ENCODE peak calls at places on chromosomes 5 and 9, in seven cellular contexts. One of them, this sample, is unnamed. For H3K27me3, the result is how much of the 10 kb centered on the place peaks cover.

GRCh38 chr9:120693609-120694008 is 20.7 kb downstream of the MEGF9 start:
- DNase-seq in sigmoid colon: no peak
- DNase-seq in neuronal stem cell: no peak
- DNase-seq in fibroblast of lung: peak
- DNase-seq in HCT116: no peak
- DNase-seq in dorsolateral prefrontal cortex: no peak
- DNase-seq in neural progenitor cell: no peak
- DNase-seq in this sample: no peak

GRCh38 chr5:30650311-30650710 is 543.2 kb upstream of the CDH6 start:
- DNase-seq in sigmoid colon: no peak
- DNase-seq in neuronal stem cell: no peak
- DNase-seq in fibroblast of lung: no peak
- DNase-seq in HCT116: no peak
- DNase-seq in dorsolateral prefrontal cortex: no peak
- DNase-seq in neural progenitor cell: no peak
- DNase-seq in this sample: no peak

GRCh38 chr5:73451218-73452130 is 2.9 kb upstream of the FOXD1 start:
- DNase-seq in sigmoid colon: no peak
- DNase-seq in neuronal stem cell: no peak
- DNase-seq in fibroblast of lung: peak
- DNase-seq in HCT116: no peak
- DNase-seq in dorsolateral prefrontal cortex: peak
- DNase-seq in neural progenitor cell: peak
- DNase-seq in this sample: peak

GRCh38 chr9:98541684-98542230 is 167.0 kb downstream of the GABBR2 start:
- DNase-seq in sigmoid colon: no peak
- DNase-seq in neuronal stem cell: no peak
- DNase-seq in fibroblast of lung: no peak
- DNase-seq in HCT116: no peak
- DNase-seq in dorsolateral prefrontal cortex: no peak
- DNase-seq in neural progenitor cell: no peak
- DNase-seq in this sample: no peak

GRCh38 chr5:321233-321725 is at the start of gene AHRR:
- DNase-seq in sigmoid colon: no peak
- DNase-seq in neuronal stem cell: peak
- DNase-seq in fibroblast of lung: peak
- DNase-seq in HCT116: no peak
- DNase-seq in dorsolateral prefrontal cortex: no peak
- DNase-seq in neural progenitor cell: peak
- DNase-seq in this sample: peak

GRCh38 chr5:142817961-142818431 is 47.8 kb downstream of the ARHGAP26 start:
- DNase-seq in sigmoid colon: no peak
- DNase-seq in neuronal stem cell: no peak
- DNase-seq in fibroblast of lung: no peak
- DNase-seq in HCT116: no peak
- DNase-seq in dorsolateral prefrontal cortex: no peak
- DNase-seq in neural progenitor cell: no peak
- DNase-seq in this sample: no peak

GRCh38 chr9:133739408-133740280 is 1.5 kb upstream of the SARDH start:
- DNase-seq in sigmoid colon: peak
- DNase-seq in neuronal stem cell: no peak
- DNase-seq in fibroblast of lung: no peak
- DNase-seq in HCT116: no peak
- DNase-seq in dorsolateral prefrontal cortex: no peak
- DNase-seq in neural progenitor cell: no peak
- DNase-seq in this sample: no peak

GRCh38 chr5:8394965-8395364 is 526.0 kb downstream of the MTRR start:
- DNase-seq in sigmoid colon: no peak
- DNase-seq in neuronal stem cell: no peak
- DNase-seq in fibroblast of lung: no peak
- DNase-seq in HCT116: no peak
- DNase-seq in dorsolateral prefrontal cortex: no peak
- DNase-seq in neural progenitor cell: peak
- DNase-seq in this sample: no peak

GRCh38 chr5:159928122-159928960 is 12.1 kb downstream of the ADRA1B start:
- DNase-seq in sigmoid colon: no peak
- DNase-seq in neuronal stem cell: no peak
- DNase-seq in fibroblast of lung: peak
- DNase-seq in HCT116: peak
- DNase-seq in dorsolateral prefrontal cortex: peak
- DNase-seq in neural progenitor cell: no peak
- DNase-seq in this sample: peak

GRCh38 chr5:153860482-153860881 is 178.2 kb downstream of the FAM114A2 start:
- DNase-seq in sigmoid colon: no peak
- DNase-seq in neuronal stem cell: no peak
- DNase-seq in fibroblast of lung: no peak
- DNase-seq in HCT116: no peak
- DNase-seq in dorsolateral prefrontal cortex: no peak
- DNase-seq in neural progenitor cell: no peak
- DNase-seq in this sample: no peak

GRCh38 chr5:79787448-79787847 is 97.8 kb downstream of the CMYA5 start:
- DNase-seq in sigmoid colon: no peak
- DNase-seq in neuronal stem cell: no peak
- DNase-seq in fibroblast of lung: no peak
- DNase-seq in HCT116: no peak
- DNase-seq in dorsolateral prefrontal cortex: no peak
- DNase-seq in neural progenitor cell: no peak
- DNase-seq in this sample: peak

GRCh38 chr5:35651002-35651756 is 33.5 kb downstream of the SPEF2 start:
- DNase-seq in sigmoid colon: no peak
- DNase-seq in neuronal stem cell: no peak
- DNase-seq in fibroblast of lung: peak
- DNase-seq in HCT116: peak
- DNase-seq in dorsolateral prefrontal cortex: no peak
- DNase-seq in neural progenitor cell: peak
- DNase-seq in this sample: no peak

GRCh38 chr5:39518516-39518915 is 93.7 kb upstream of the DAB2 start:
- DNase-seq in sigmoid colon: no peak
- DNase-seq in neuronal stem cell: no peak
- DNase-seq in fibroblast of lung: peak
- DNase-seq in HCT116: no peak
- DNase-seq in dorsolateral prefrontal cortex: no peak
- DNase-seq in neural progenitor cell: no peak
- DNase-seq in this sample: no peak

GRCh38 chr5:159965031-159965837 is 43.7 kb upstream of the TTC1 start:
- DNase-seq in sigmoid colon: no peak
- DNase-seq in neuronal stem cell: no peak
- DNase-seq in fibroblast of lung: peak
- DNase-seq in HCT116: peak
- DNase-seq in dorsolateral prefrontal cortex: peak
- DNase-seq in neural progenitor cell: peak
- DNase-seq in this sample: peak

GRCh38 chr9:134328341-134328840 is 2.1 kb downstream of the RXRA start:
- DNase-seq in sigmoid colon: no peak
- DNase-seq in neuronal stem cell: peak
- DNase-seq in fibroblast of lung: no peak
- DNase-seq in HCT116: no peak
- DNase-seq in dorsolateral prefrontal cortex: no peak
- DNase-seq in neural progenitor cell: peak
- DNase-seq in this sample: no peak

GRCh38 chr5:113489299-113489698 is 1.0 kb upstream of the MCC start:
- DNase-seq in sigmoid colon: no peak
- DNase-seq in neuronal stem cell: no peak
- DNase-seq in fibroblast of lung: peak
- DNase-seq in HCT116: peak
- DNase-seq in dorsolateral prefrontal cortex: no peak
- DNase-seq in neural progenitor cell: no peak
- DNase-seq in this sample: no peak

GRCh38 chr9:84261082-84261746 is 79.3 kb downstream of the SLC28A3 start:
- DNase-seq in sigmoid colon: peak
- DNase-seq in neuronal stem cell: peak
- DNase-seq in fibroblast of lung: peak
- DNase-seq in HCT116: peak
- DNase-seq in dorsolateral prefrontal cortex: peak
- DNase-seq in neural progenitor cell: peak
- DNase-seq in this sample: peak

GRCh38 chr9:68844623-68845612 is 139.9 kb downstream of the PIP5K1B start:
- DNase-seq in sigmoid colon: no peak
- DNase-seq in neuronal stem cell: no peak
- DNase-seq in fibroblast of lung: no peak
- DNase-seq in HCT116: peak
- DNase-seq in dorsolateral prefrontal cortex: peak
- DNase-seq in neural progenitor cell: peak
- DNase-seq in this sample: peak

GRCh38 chr5:41095324-41096101 is 24.4 kb upstream of the MROH2B start:
- DNase-seq in sigmoid colon: no peak
- DNase-seq in neuronal stem cell: no peak
- DNase-seq in fibroblast of lung: no peak
- DNase-seq in HCT116: no peak
- DNase-seq in dorsolateral prefrontal cortex: no peak
- DNase-seq in neural progenitor cell: no peak
- DNase-seq in this sample: no peak

DNA sequence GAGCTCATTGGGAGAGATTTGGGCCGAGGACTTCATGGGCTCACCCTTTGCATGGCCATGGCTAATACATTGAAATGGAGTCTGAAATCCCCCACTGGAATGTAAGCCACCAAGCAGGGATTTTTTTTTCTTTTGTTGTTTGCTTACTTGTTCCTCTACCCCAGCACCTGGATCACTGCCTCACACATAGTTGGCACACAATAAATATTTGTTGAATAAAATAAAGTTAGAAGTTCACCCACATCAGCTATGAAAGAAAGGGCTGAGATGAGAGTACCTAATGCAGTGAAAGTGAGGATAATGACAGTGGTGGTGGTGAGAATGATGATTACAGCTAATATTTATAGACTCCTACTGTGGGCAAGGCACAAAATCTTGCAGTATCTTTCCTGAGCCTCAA is 98.1 kb upstream of the ANXA1 start:
- DNase-seq in sigmoid colon: no peak
- DNase-seq in neuronal stem cell: no peak
- DNase-seq in fibroblast of lung: no peak
- DNase-seq in HCT116: no peak
- DNase-seq in dorsolateral prefrontal cortex: no peak
- DNase-seq in neural progenitor cell: no peak
- DNase-seq in this sample: no peak
- H3K27me3 ChIP-seq in sigmoid colon: under half
- H3K27me3 ChIP-seq in neuronal stem cell: under half
- H3K27me3 ChIP-seq in fibroblast of lung: under half
- H3K27me3 ChIP-seq in HCT116: under half
- H3K27me3 ChIP-seq in dorsolateral prefrontal cortex: under half
- H3K27me3 ChIP-seq in neural progenitor cell: under half
- H3K27me3 ChIP-seq in this sample: under half

DNA sequence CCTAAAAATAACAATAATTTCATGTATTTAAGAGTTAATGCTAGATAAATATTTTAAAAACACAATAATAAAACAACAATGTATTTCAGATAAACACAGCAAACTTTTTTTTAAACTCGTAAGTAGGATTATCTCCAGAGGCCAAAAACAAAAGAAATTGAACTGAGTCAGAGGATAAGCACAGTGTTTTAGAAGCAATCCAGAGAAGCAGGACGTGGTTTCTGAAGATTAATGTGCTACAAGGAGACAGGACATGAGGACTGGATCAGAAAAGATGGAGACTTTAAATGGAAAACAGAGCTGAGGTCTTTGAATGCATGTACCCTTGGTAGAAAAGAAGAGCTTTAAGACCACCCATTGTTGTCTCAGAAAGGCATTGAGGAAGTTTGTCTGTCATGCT is 491.2 kb upstream of the TLE4 start:
- DNase-seq in sigmoid colon: no peak
- DNase-seq in neuronal stem cell: no peak
- DNase-seq in fibroblast of lung: peak
- DNase-seq in HCT116: no peak
- DNase-seq in dorsolateral prefrontal cortex: no peak
- DNase-seq in neural progenitor cell: no peak
- DNase-seq in this sample: no peak
- H3K27me3 ChIP-seq in sigmoid colon: under half
- H3K27me3 ChIP-seq in neuronal stem cell: under half
- H3K27me3 ChIP-seq in fibroblast of lung: under half
- H3K27me3 ChIP-seq in HCT116: under half
- H3K27me3 ChIP-seq in dorsolateral prefrontal cortex: under half
- H3K27me3 ChIP-seq in neural progenitor cell: under half
- H3K27me3 ChIP-seq in this sample: under half

GRCh38 chr5:33891731-33892418 is at the start of gene ADAMTS12:
- DNase-seq in sigmoid colon: peak
- DNase-seq in neuronal stem cell: peak
- DNase-seq in fibroblast of lung: peak
- DNase-seq in HCT116: no peak
- DNase-seq in dorsolateral prefrontal cortex: no peak
- DNase-seq in neural progenitor cell: peak
- DNase-seq in this sample: peak
- H3K27me3 ChIP-seq in sigmoid colon: under half
- H3K27me3 ChIP-seq in neuronal stem cell: under half
- H3K27me3 ChIP-seq in fibroblast of lung: under half
- H3K27me3 ChIP-seq in HCT116: half or more
- H3K27me3 ChIP-seq in dorsolateral prefrontal cortex: under half
- H3K27me3 ChIP-seq in neural progenitor cell: under half
- H3K27me3 ChIP-seq in this sample: under half

GRCh38 chr9:96020300-96020821 is 144.9 kb downstream of the ERCC6L2 start:
- DNase-seq in sigmoid colon: no peak
- DNase-seq in neuronal stem cell: no peak
- DNase-seq in fibroblast of lung: no peak
- DNase-seq in HCT116: no peak
- DNase-seq in dorsolateral prefrontal cortex: no peak
- DNase-seq in neural progenitor cell: peak
- DNase-seq in this sample: no peak

GRCh38 chr9:96022445-96023031 is 147.0 kb downstream of the ERCC6L2 start:
- DNase-seq in sigmoid colon: no peak
- DNase-seq in neuronal stem cell: peak
- DNase-seq in fibroblast of lung: no peak
- DNase-seq in HCT116: no peak
- DNase-seq in dorsolateral prefrontal cortex: no peak
- DNase-seq in neural progenitor cell: peak
- DNase-seq in this sample: peak

GRCh38 chr9:96025995-96026572 is 150.6 kb downstream of the ERCC6L2 start:
- DNase-seq in sigmoid colon: no peak
- DNase-seq in neuronal stem cell: peak
- DNase-seq in fibroblast of lung: no peak
- DNase-seq in HCT116: no peak
- DNase-seq in dorsolateral prefrontal cortex: no peak
- DNase-seq in neural progenitor cell: peak
- DNase-seq in this sample: peak

GRCh38 chr9:96020822-96021615 is 145.5 kb downstream of the ERCC6L2 start:
- DNase-seq in sigmoid colon: no peak
- DNase-seq in neuronal stem cell: peak
- DNase-seq in fibroblast of lung: no peak
- DNase-seq in HCT116: no peak
- DNase-seq in dorsolateral prefrontal cortex: no peak
- DNase-seq in neural progenitor cell: peak
- DNase-seq in this sample: peak

DNA sequence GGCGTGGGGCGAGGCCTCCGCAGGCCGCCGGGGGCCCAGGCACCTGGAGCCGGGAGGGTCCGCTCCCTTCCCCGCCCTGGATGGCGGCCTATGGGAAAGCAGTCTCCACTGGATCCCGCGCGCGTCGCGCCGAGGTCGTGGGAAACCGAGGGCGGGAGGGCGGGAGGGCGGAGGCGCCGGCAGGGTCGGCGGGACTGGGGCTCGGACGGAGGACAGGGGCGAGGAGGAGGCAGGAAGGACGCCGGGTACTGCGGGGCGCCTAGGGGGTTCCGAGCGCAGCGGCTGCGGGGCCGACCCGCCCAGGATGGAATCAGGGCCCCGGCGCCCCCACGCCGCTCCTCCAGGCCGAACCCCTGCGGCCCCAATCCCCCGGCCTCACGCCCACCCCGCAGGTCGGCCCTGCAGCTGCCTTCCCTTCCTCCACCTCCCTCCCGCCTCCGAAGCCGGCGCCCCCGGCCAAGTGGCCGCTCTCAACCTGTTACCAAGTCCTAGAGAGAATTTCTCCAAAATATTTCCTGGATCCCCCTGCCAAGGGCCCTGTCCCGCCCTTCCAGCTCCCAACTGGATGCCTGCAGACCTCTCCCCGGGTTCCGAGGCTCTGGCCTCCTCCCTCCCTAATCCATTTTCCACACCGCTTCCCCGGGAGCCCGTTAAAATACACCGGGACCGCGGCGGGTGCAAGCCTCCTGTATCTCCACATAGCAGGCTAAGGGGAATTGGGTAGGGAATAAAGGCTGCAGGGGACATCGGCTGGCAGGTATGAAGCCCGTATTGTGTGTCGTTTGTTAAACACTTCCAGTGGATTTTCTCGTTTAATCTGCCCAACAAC is 146.3 kb downstream of the ERCC6L2 start:
- DNase-seq in sigmoid colon: no peak
- DNase-seq in neuronal stem cell: peak
- DNase-seq in fibroblast of lung: no peak
- DNase-seq in HCT116: no peak
- DNase-seq in dorsolateral prefrontal cortex: no peak
- DNase-seq in neural progenitor cell: peak
- DNase-seq in this sample: peak
- H3K27me3 ChIP-seq in sigmoid colon: under half
- H3K27me3 ChIP-seq in neuronal stem cell: under half
- H3K27me3 ChIP-seq in fibroblast of lung: half or more
- H3K27me3 ChIP-seq in HCT116: under half
- H3K27me3 ChIP-seq in dorsolateral prefrontal cortex: under half
- H3K27me3 ChIP-seq in neural progenitor cell: half or more
- H3K27me3 ChIP-seq in this sample: under half

This sample was measured in heart right ventricle.